ENCODE peak calls at places on chromosomes 3 and 15, in seven cellular contexts. One of them, this sample, is unnamed.

GRCh38 chr3:14439501-14440167 is 37.2 kb downstream of the SLC6A6 start:
- DNase-seq in stomach: peak; percentile 84
- DNase-seq in NB4: peak; percentile 81
- DNase-seq in uterus: peak; percentile 63
- DNase-seq in H54: peak; percentile 85
- DNase-seq in prostate gland: peak; percentile 33
- DNase-seq in adrenal gland: peak; percentile 87
- DNase-seq in this sample: no peak

GRCh38 chr3:153146191-153147053 is 15.6 kb upstream of the RAP2B start:
- DNase-seq in stomach: no peak
- DNase-seq in NB4: no peak
- DNase-seq in uterus: no peak
- DNase-seq in H54: no peak
- DNase-seq in prostate gland: no peak
- DNase-seq in adrenal gland: no peak
- DNase-seq in this sample: no peak

GRCh38 chr3:195557327-195557726 is 14.2 kb upstream of the PPP1R2 start:
- DNase-seq in stomach: no peak
- DNase-seq in NB4: no peak
- DNase-seq in uterus: no peak
- DNase-seq in H54: no peak
- DNase-seq in prostate gland: no peak
- DNase-seq in adrenal gland: no peak
- DNase-seq in this sample: no peak

GRCh38 chr3:125381743-125382142 is 6.6 kb upstream of the ZNF148 start:
- DNase-seq in stomach: no peak
- DNase-seq in NB4: peak; percentile 15
- DNase-seq in uterus: no peak
- DNase-seq in H54: peak; percentile 42
- DNase-seq in prostate gland: no peak
- DNase-seq in adrenal gland: no peak
- DNase-seq in this sample: no peak

GRCh38 chr3:69360690-69361089 is 25.2 kb downstream of the FRMD4B start:
- DNase-seq in stomach: no peak
- DNase-seq in NB4: no peak
- DNase-seq in uterus: no peak
- DNase-seq in H54: no peak
- DNase-seq in prostate gland: no peak
- DNase-seq in adrenal gland: no peak
- DNase-seq in this sample: no peak

GRCh38 chr3:128784228-128784627 is 58.2 kb downstream of the RAB7A start:
- DNase-seq in stomach: no peak
- DNase-seq in NB4: peak; percentile 86
- DNase-seq in uterus: no peak
- DNase-seq in H54: no peak
- DNase-seq in prostate gland: no peak
- DNase-seq in adrenal gland: peak; percentile 31
- DNase-seq in this sample: no peak

GRCh38 chr15:80778964-80779657 is at the start of gene CEMIP:
- DNase-seq in stomach: peak; percentile 82
- DNase-seq in NB4: peak; percentile 36
- DNase-seq in uterus: peak; percentile 22
- DNase-seq in H54: peak; percentile 76
- DNase-seq in prostate gland: peak; percentile 82
- DNase-seq in adrenal gland: peak; percentile 75
- DNase-seq in this sample: no peak

GRCh38 chr15:69059170-69059943 is 44.9 kb downstream of the NOX5 start:
- DNase-seq in stomach: peak; percentile 92
- DNase-seq in NB4: peak; percentile 83
- DNase-seq in uterus: peak; percentile 83
- DNase-seq in H54: peak; percentile 67
- DNase-seq in prostate gland: peak; percentile 86
- DNase-seq in adrenal gland: peak; percentile 92
- DNase-seq in this sample: no peak

GRCh38 chr3:123376451-123377172 is 72.3 kb downstream of the ADCY5 start:
- DNase-seq in stomach: no peak
- DNase-seq in NB4: no peak
- DNase-seq in uterus: no peak
- DNase-seq in H54: no peak
- DNase-seq in prostate gland: no peak
- DNase-seq in adrenal gland: no peak
- DNase-seq in this sample: no peak

GRCh38 chr3:106332884-106333283 is 464.1 kb upstream of the CBLB start:
- DNase-seq in stomach: no peak
- DNase-seq in NB4: no peak
- DNase-seq in uterus: no peak
- DNase-seq in H54: no peak
- DNase-seq in prostate gland: no peak
- DNase-seq in adrenal gland: no peak
- DNase-seq in this sample: no peak

GRCh38 chr15:44550256-44550655 is 13.3 kb downstream of the EIF3J start:
- DNase-seq in stomach: no peak
- DNase-seq in NB4: no peak
- DNase-seq in uterus: no peak
- DNase-seq in H54: no peak
- DNase-seq in prostate gland: no peak
- DNase-seq in adrenal gland: peak; percentile 0
- DNase-seq in this sample: no peak

DNA sequence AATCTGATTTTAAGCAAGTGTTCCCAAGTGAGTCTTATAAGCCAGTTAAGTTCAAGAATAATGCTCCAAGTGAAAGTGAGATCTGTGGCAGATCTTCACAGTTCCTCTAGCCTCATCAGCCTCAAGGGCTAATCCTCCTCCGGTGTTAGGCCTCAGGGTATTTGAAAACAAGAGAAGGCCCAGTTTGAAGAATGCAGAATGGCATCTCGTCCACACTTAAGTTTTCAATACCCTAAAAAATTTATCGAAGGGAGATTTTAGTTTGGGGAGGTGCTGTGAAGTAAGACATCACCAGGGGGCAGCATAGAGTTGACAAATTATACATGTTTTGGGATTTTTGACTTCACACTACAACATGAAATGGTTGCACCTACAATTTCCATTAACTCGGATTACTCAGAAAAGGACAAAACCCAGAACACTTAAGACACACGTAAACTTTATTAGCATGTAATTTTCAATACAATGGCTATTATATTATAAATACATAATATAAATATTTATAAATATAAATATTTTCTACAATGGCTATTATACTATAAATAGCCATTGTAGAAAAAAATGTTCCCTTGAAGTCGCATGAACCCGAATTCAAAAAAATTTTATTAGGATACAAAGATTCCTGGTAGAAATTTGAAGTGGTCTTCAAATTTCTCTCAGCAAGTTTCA is 2.3 kb upstream of the TMEM266 start:
- DNase-seq in stomach: peak; percentile 28
- DNase-seq in NB4: peak; percentile 78
- DNase-seq in uterus: no peak
- DNase-seq in H54: no peak
- DNase-seq in prostate gland: peak; percentile 28
- DNase-seq in adrenal gland: peak; percentile 43
- DNase-seq in this sample: no peak
- TF ChIP-seq POLR2A in stomach: no peak
- TF ChIP-seq POLR2A in NB4: no peak
- TF ChIP-seq POLR2A in uterus: no peak
- TF ChIP-seq POLR2A in H54: no peak
- TF ChIP-seq POLR2A in prostate gland: no peak
- TF ChIP-seq POLR2A in adrenal gland: no peak
- TF ChIP-seq POLR2A in this sample: no peak

DNA sequence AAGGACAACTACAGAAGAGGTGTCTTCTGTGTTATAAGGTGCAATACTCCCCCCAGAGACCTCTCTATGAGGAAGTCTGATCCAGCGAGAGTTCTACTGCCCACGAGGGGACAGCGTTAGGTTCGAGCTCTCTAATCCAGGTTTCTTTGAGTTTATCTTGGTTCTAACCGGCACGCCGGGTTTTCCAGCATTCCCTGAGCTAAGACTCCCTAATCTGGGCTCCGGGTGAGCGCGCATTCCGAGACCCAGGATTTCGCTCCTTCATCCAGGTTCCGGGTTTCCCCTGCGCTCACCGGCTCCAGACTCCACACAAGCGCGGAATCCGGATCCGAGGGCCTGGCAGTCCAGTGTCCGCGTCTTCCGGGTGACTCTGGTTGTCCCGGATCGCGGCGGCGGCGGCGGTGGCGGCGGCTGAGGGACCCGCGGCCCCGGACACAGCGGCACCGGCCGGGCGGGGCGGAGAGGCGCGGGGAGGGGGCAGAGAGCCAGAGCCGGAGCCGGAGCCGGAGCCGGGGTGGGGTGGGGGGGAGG is at the start of gene ZNF609:
- DNase-seq in stomach: peak; percentile 94
- DNase-seq in NB4: peak; percentile 92
- DNase-seq in uterus: peak; percentile 94
- DNase-seq in H54: peak; percentile 68
- DNase-seq in prostate gland: peak; percentile 89
- DNase-seq in adrenal gland: peak; percentile 94
- DNase-seq in this sample: peak; percentile 91
- TF ChIP-seq POLR2A in stomach: no peak
- TF ChIP-seq POLR2A in NB4: peak; percentile 47
- TF ChIP-seq POLR2A in uterus: peak; percentile 17
- TF ChIP-seq POLR2A in H54: peak; percentile 57
- TF ChIP-seq POLR2A in prostate gland: peak; percentile 47
- TF ChIP-seq POLR2A in adrenal gland: peak; percentile 73
- TF ChIP-seq POLR2A in this sample: peak; percentile 89

DNA sequence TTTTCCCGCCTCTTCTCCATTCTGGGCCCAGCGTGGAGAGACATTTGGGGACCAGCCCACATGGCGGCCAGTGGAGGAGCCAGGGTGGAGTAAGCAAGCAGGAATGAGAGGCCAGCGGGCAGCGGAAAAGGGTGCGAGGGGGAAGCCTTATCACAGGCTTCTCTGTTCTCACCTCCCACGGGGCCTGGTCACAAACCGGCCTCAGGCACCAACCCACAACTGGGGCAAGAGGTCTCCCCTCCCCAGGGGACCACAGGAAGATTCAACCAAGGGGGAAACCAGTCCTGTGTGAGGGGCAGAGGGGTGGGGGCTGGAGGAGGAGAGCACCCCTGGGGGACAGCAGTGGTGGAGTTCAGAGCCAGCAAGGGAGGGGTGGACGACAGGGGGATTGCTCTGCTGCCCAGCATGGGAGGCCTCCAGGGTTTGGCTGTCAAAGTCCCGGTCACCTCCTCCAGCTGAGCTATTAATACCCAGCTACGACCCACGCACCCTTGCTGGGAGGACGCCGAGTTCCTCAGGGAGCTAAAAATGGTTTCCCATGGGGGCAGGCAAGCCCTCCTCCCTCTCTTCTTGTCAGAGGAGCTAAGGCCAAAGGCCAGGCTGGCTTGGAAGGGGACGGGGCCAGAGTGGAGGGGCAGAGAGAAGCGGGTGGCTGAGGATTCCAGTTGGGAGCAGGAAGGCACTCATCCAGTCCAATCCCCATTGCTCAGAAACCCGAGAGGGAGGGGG is 23.8 kb upstream of the RPL29 start:
- DNase-seq in stomach: no peak
- DNase-seq in NB4: peak; percentile 76
- DNase-seq in uterus: peak; percentile 83
- DNase-seq in H54: no peak
- DNase-seq in prostate gland: no peak
- DNase-seq in adrenal gland: peak; percentile 31
- DNase-seq in this sample: no peak
- TF ChIP-seq POLR2A in stomach: no peak
- TF ChIP-seq POLR2A in NB4: no peak
- TF ChIP-seq POLR2A in uterus: no peak
- TF ChIP-seq POLR2A in H54: no peak
- TF ChIP-seq POLR2A in prostate gland: no peak
- TF ChIP-seq POLR2A in adrenal gland: no peak
- TF ChIP-seq POLR2A in this sample: no peak

GRCh38 chr15:41797194-41797593 is 22.9 kb downstream of the MAPKBP1 start:
- DNase-seq in stomach: no peak
- DNase-seq in NB4: no peak
- DNase-seq in uterus: no peak
- DNase-seq in H54: no peak
- DNase-seq in prostate gland: no peak
- DNase-seq in adrenal gland: no peak
- DNase-seq in this sample: no peak
- TF ChIP-seq POLR2A in stomach: no peak
- TF ChIP-seq POLR2A in NB4: no peak
- TF ChIP-seq POLR2A in uterus: no peak
- TF ChIP-seq POLR2A in H54: no peak
- TF ChIP-seq POLR2A in prostate gland: no peak
- TF ChIP-seq POLR2A in adrenal gland: no peak
- TF ChIP-seq POLR2A in this sample: no peak

GRCh38 chr3:133667118-133667517 is 5.4 kb upstream of the TOPBP1 start:
- DNase-seq in stomach: no peak
- DNase-seq in NB4: no peak
- DNase-seq in uterus: no peak
- DNase-seq in H54: no peak
- DNase-seq in prostate gland: no peak
- DNase-seq in adrenal gland: no peak
- DNase-seq in this sample: no peak

GRCh38 chr3:133661454-133662255 is at the start of gene TOPBP1:
- DNase-seq in stomach: peak; percentile 85
- DNase-seq in NB4: peak; percentile 90
- DNase-seq in uterus: peak; percentile 66
- DNase-seq in H54: peak; percentile 81
- DNase-seq in prostate gland: peak; percentile 71
- DNase-seq in adrenal gland: peak; percentile 75
- DNase-seq in this sample: no peak

GRCh38 chr3:133659806-133660205 is 1.9 kb downstream of the TOPBP1 start:
- DNase-seq in stomach: no peak
- DNase-seq in NB4: no peak
- DNase-seq in uterus: no peak
- DNase-seq in H54: no peak
- DNase-seq in prostate gland: no peak
- DNase-seq in adrenal gland: no peak
- DNase-seq in this sample: no peak

GRCh38 chr3:133663569-133664313 is 2.0 kb upstream of the TOPBP1 start:
- DNase-seq in stomach: no peak
- DNase-seq in NB4: peak; percentile 76
- DNase-seq in uterus: no peak
- DNase-seq in H54: peak; percentile 57
- DNase-seq in prostate gland: peak; percentile 23
- DNase-seq in adrenal gland: peak; percentile 14
- DNase-seq in this sample: no peak

GRCh38 chr3:133662256-133662773 is 574 bp upstream of the TOPBP1 start:
- DNase-seq in stomach: no peak
- DNase-seq in NB4: peak; percentile 58
- DNase-seq in uterus: no peak
- DNase-seq in H54: peak; percentile 31
- DNase-seq in prostate gland: no peak
- DNase-seq in adrenal gland: no peak
- DNase-seq in this sample: no peak
- TF ChIP-seq POLR2A in stomach: no peak
- TF ChIP-seq POLR2A in NB4: no peak
- TF ChIP-seq POLR2A in uterus: no peak
- TF ChIP-seq POLR2A in H54: no peak
- TF ChIP-seq POLR2A in prostate gland: no peak
- TF ChIP-seq POLR2A in adrenal gland: no peak
- TF ChIP-seq POLR2A in this sample: no peak

This sample was measured in vagina.